ENCODE peak calls at places on chromosomes 1 and 21, in seven cellular contexts. Q, Y, Z, U, X, P and S are unnamed samples.

GRCh38 chr1:66415326-66415725 is 118.6 kb upstream of the SGIP1 start:
- DNase-seq in P (no peak), U (no peak), Q (no peak), Y (no peak), X (no peak), Z (no peak), S (no peak)

GRCh38 chr1:55039342-55040082 is at the start of gene PCSK9:
- DNase-seq in Q (peak; percentile 39), P (peak; percentile 60), Z (no peak), Y (peak; percentile 73), U (peak; percentile 81), X (peak; percentile 77), S (no peak)

GRCh38 chr1:56575865-56576264 is 3.5 kb downstream of the PLPP3 start:
- DNase-seq in Z (no peak), U (no peak), X (no peak), P (no peak), Y (no peak), Q (peak; percentile 28), S (peak; percentile 35)

GRCh38 chr1:177130426-177130825 is 34.1 kb downstream of the ASTN1 start:
- DNase-seq in Z (no peak), P (no peak), X (no peak), U (no peak), Y (no peak), Q (no peak), S (no peak)

GRCh38 chr1:206725053-206725963 is 40.6 kb downstream of the MAPKAPK2 start:
- DNase-seq in Z (peak; percentile 69), Y (peak; percentile 67), X (peak; percentile 57), U (peak; percentile 81), Q (peak; percentile 69), P (peak; percentile 15), S (peak; percentile 68)

GRCh38 chr1:105087496-105087895 is 1337.8 kb downstream of the AMY1C start:
- DNase-seq in Y (no peak), P (no peak), U (no peak), X (no peak), Q (peak; percentile 98), Z (no peak), S (no peak)

GRCh38 chr1:179779645-179780272 is 36.7 kb downstream of the FAM163A start:
- DNase-seq in P (no peak), X (no peak), U (no peak), Y (no peak), Q (peak; percentile 58), Z (no peak), S (no peak)

GRCh38 chr1:58780586-58781452 is 3.0 kb downstream of the JUN start:
- DNase-seq in U (peak; percentile 43), Z (no peak), Q (no peak), P (no peak), X (peak; percentile 51), Y (no peak), S (no peak)

GRCh38 chr1:193058529-193059281 is 455 bp downstream of the UCHL5 start:
- DNase-seq in X (peak; percentile 58), Z (peak; percentile 73), Q (peak; percentile 48), U (peak; percentile 58), Y (peak; percentile 26), P (no peak), S (peak; percentile 76)

GRCh38 chr1:65792671-65793358 is at the start of gene PDE4B:
- DNase-seq in Z (no peak), Q (no peak), P (no peak), Y (peak; percentile 75), X (peak; percentile 19), U (peak; percentile 65), S (no peak)

GRCh38 chr21:42836402-42836666 is 43.0 kb downstream of the WDR4 start:
- DNase-seq in X (no peak), Q (no peak), U (no peak), P (no peak), Z (no peak), Y (no peak), S (no peak)

GRCh38 chr1:214933375-214933774 is 149.2 kb upstream of the KCNK2 start:
- DNase-seq in X (no peak), P (no peak), Z (no peak), Y (no peak), U (no peak), Q (no peak), S (no peak)

GRCh38 chr1:179091691-179092165 is 9.9 kb downstream of the TOR3A start:
- DNase-seq in X (peak; percentile 34), Z (no peak), Y (no peak), U (no peak), Q (no peak), P (no peak), S (no peak)

GRCh38 chr1:98003442-98003841 is 82.6 kb upstream of the DPYD start:
- DNase-seq in Q (no peak), Z (no peak), X (peak; percentile 5), U (no peak), P (no peak), Y (no peak), S (no peak)

GRCh38 chr1:149928388-149928724 is 753 bp upstream of the SF3B4 start:
- DNase-seq in U (no peak), Y (no peak), Q (no peak), P (no peak), X (no peak), Z (no peak), S (no peak)

GRCh38 chr1:64266941-64267340 is 63.5 kb downstream of the UBE2U start:
- DNase-seq in U (no peak), X (no peak), Z (no peak), P (no peak), Y (no peak), Q (no peak), S (no peak)

GRCh38 chr21:44654576-44654950 is at the start of gene KRTAP12-4:
- DNase-seq in P (no peak), X (no peak), Z (no peak), U (no peak), Q (no peak), Y (no peak), S (no peak)

GRCh38 chr1:143694085-143694484 is 277.7 kb downstream of the FAM72C start:
- DNase-seq in U (no peak), Z (no peak), Q (no peak), X (no peak), Y (no peak), P (no peak), S (no peak)

GRCh38 chr21:43209575-43210453 is 41.0 kb downstream of the CRYAA start:
- DNase-seq in U (no peak), Y (peak; percentile 23), X (peak; percentile 82), P (no peak), Q (peak; percentile 94), Z (no peak), S (no peak)

GRCh38 chr21:42253466-42253865 is 34.5 kb downstream of the ABCG1 start:
- DNase-seq in Q (no peak), U (no peak), Y (no peak), P (no peak), Z (no peak), X (no peak), S (no peak)

GRCh38 chr1:17121881-17122280 is 2.6 kb upstream of the PADI2 start:
- DNase-seq in Q (no peak), Y (no peak), Z (no peak), X (no peak), P (no peak), U (no peak), S (no peak)

GRCh38 chr1:225926551-225927113 is 2.6 kb upstream of the PYCR2 start:
- DNase-seq in P (no peak), U (no peak), Q (peak; percentile 32), Y (no peak), X (no peak), Z (no peak), S (peak; percentile 36)

GRCh38 chr1:77834771-77835334 is 53.6 kb upstream of the NEXN start:
- DNase-seq in X (peak; percentile 31), P (no peak), Y (no peak), U (peak; percentile 9), Q (peak; percentile 55), Z (no peak), S (no peak)

GRCh38 chr1:203888807-203889251 is 27.4 kb downstream of the SNRPE start:
- DNase-seq in Q (peak; percentile 86), Z (no peak), Y (no peak), P (peak; percentile 36), X (no peak), U (no peak), S (no peak)

GRCh38 chr21:36964832-36965719 is 1.4 kb downstream of the HLCS start:
- DNase-seq in X (no peak), Y (no peak), U (no peak), P (no peak), Q (no peak), Z (peak; percentile 5), S (peak; percentile 40)

GRCh38 chr1:39204441-39205081 is at the start of gene MACF1:
- DNase-seq in X (peak; percentile 86), P (no peak), Z (peak; percentile 63), Q (peak; percentile 42), U (peak; percentile 56), Y (no peak), S (peak; percentile 61)

GRCh38 chr1:37721565-37721964 is 29.2 kb downstream of the CDCA8 start:
- DNase-seq in Y (no peak), Q (no peak), P (no peak), Z (no peak), U (peak; percentile 47), X (no peak), S (no peak)

GRCh38 chr1:8879348-8880067 is 1.0 kb upstream of the ENO1 start:
- DNase-seq in U (no peak), X (no peak), Y (no peak), Z (no peak), P (no peak), Q (no peak), S (no peak)
- TF ChIP-seq CTCF in U (peak; percentile 22), X (peak; percentile 30), Y (peak; percentile 25), Z (peak; percentile 47), P (peak; percentile 33), Q (peak; percentile 40), S (peak; percentile 69)

DNA sequence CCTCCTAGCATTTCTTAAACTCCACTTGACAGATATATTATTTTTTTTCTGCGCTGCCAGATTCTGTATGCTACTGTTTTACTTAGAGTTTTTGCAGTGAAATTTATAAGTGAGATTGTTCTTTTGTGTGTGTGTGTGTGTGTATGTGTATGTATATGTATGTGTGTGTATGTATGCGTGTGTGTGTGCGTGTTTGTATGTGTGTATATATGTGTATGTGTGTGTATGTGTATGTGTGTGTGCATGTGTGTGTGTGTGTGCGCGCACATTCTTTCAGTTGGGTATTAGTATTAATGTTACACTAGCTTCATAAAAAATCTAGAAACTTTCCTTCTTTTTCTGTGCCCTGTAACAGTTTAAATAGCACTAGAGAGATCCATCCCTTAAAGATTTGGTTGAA is 152.6 kb upstream of the CSF3R start:
- DNase-seq in U (no peak), Q (no peak), Y (no peak), P (no peak), X (no peak), Z (no peak), S (no peak)
- H3K9me2 ChIP-seq in U (no peaks in the 10 kb centered on the region), Q (no peaks in the 10 kb centered on the region), Y (no peaks in the 10 kb centered on the region), P (no peaks in the 10 kb centered on the region), X (no peaks in the 10 kb centered on the region), Z (no peaks in the 10 kb centered on the region), S (no peaks in the 10 kb centered on the region)

DNA sequence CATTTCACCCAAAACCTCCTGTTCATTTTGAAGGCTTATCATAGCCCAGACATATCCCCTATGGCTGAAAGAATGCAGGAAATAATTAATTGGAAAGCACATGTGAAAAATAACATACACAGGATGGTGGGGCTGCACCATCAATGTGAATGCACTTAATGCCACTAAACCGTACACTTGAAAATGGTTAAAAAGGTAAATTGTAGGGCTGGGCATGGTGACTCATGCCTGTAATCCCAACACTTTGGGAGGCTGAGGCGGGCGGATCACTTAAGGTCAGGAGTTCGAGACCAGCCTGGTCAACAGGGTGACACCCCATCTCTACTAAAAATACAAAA is 98.7 kb upstream of the BACE2 start:
- DNase-seq in Z (no peak), Y (no peak), U (no peak), Q (no peak), X (no peak), P (no peak), S (no peak)
- TF ChIP-seq CTCF in Z (no peak), Y (no peak), U (no peak), Q (no peak), X (no peak), P (no peak), S (no peak)

GRCh38 chr1:83849191-83850061 is 149.5 kb downstream of the TTLL7 start:
- DNase-seq in U (no peak), Z (no peak), P (no peak), X (no peak), Q (peak; percentile 41), Y (peak; percentile 16), S (no peak)
- H3K9me2 ChIP-seq in U (no peaks in the 10 kb centered on the region), Z (no peaks in the 10 kb centered on the region), P (no peaks in the 10 kb centered on the region), X (no peaks in the 10 kb centered on the region), Q (no peaks in the 10 kb centered on the region), Y (no peaks in the 10 kb centered on the region), S (no peaks in the 10 kb centered on the region)